ENCODE peak calls at places on chromosomes 1 and 21, in four cellular contexts. One of them, this sample, is unnamed.
A peak's percentile ranks its signal among the peaks of the same experiment; 100 is the strongest.

GRCh38 chr1:111139956-111140679 is at the start of the genes CEPT1 and DRAM2:
- DNase-seq in memory B cell: peak; percentile 86
- DNase-seq in NCI-H1694: peak; percentile 91
- DNase-seq in HEK293T: peak; percentile 92
- DNase-seq in this sample: peak; percentile 97

GRCh38 chr21:30351534-30351933 is 3.1 kb upstream of the KRTAP23-1 start:
- DNase-seq in memory B cell: no peak
- DNase-seq in NCI-H1694: no peak
- DNase-seq in HEK293T: no peak
- DNase-seq in this sample: no peak

GRCh38 chr1:109658533-109659051 is 2.7 kb downstream of the GSTM4 start:
- DNase-seq in memory B cell: no peak
- DNase-seq in NCI-H1694: no peak
- DNase-seq in HEK293T: no peak
- DNase-seq in this sample: no peak

GRCh38 chr1:223846668-223847007 is 891 bp upstream of the TP53BP2 start:
- DNase-seq in memory B cell: peak; percentile 8
- DNase-seq in NCI-H1694: peak; percentile 51
- DNase-seq in HEK293T: peak; percentile 37
- DNase-seq in this sample: peak; percentile 56

GRCh38 chr1:39671433-39671792 is 494 bp downstream of the NT5C1A start:
- DNase-seq in memory B cell: no peak
- DNase-seq in NCI-H1694: no peak
- DNase-seq in HEK293T: peak; percentile 39
- DNase-seq in this sample: peak; percentile 42

GRCh38 chr1:24417681-24418080 is 2.1 kb downstream of the NIPAL3 start:
- DNase-seq in memory B cell: no peak
- DNase-seq in NCI-H1694: no peak
- DNase-seq in HEK293T: no peak
- DNase-seq in this sample: no peak

GRCh38 chr1:234841710-234842231 is 231.8 kb upstream of the IRF2BP2 start:
- DNase-seq in memory B cell: no peak
- DNase-seq in NCI-H1694: no peak
- DNase-seq in HEK293T: no peak
- DNase-seq in this sample: no peak

GRCh38 chr1:151156515-151156819 is at the start of gene TNFAIP8L2:
- DNase-seq in memory B cell: peak; percentile 53
- DNase-seq in NCI-H1694: no peak
- DNase-seq in HEK293T: no peak
- DNase-seq in this sample: no peak

GRCh38 chr1:198936371-198937083 is 297.7 kb downstream of the PTPRC start:
- DNase-seq in memory B cell: no peak
- DNase-seq in NCI-H1694: no peak
- DNase-seq in HEK293T: no peak
- DNase-seq in this sample: peak; percentile 20

GRCh38 chr1:218778731-218779130 is 394.9 kb upstream of the LYPLAL1 start:
- DNase-seq in memory B cell: no peak
- DNase-seq in NCI-H1694: no peak
- DNase-seq in HEK293T: no peak
- DNase-seq in this sample: peak; percentile 54

GRCh38 chr1:94237291-94238226 is at the start of gene ARHGAP29:
- DNase-seq in memory B cell: peak; percentile 24
- DNase-seq in NCI-H1694: peak; percentile 30
- DNase-seq in HEK293T: peak; percentile 93
- DNase-seq in this sample: peak; percentile 82

GRCh38 chr1:205301220-205301821 is 20.2 kb downstream of the NUAK2 start:
- DNase-seq in memory B cell: no peak
- DNase-seq in NCI-H1694: no peak
- DNase-seq in HEK293T: peak; percentile 60
- DNase-seq in this sample: peak; percentile 92

GRCh38 chr1:24752305-24752704 is 7.1 kb downstream of the CLIC4 start:
- DNase-seq in memory B cell: no peak
- DNase-seq in NCI-H1694: no peak
- DNase-seq in HEK293T: no peak
- DNase-seq in this sample: no peak

GRCh38 chr21:38494254-38494648 is 4.0 kb downstream of the ERG start:
- DNase-seq in memory B cell: no peak
- DNase-seq in NCI-H1694: no peak
- DNase-seq in HEK293T: no peak
- DNase-seq in this sample: no peak

GRCh38 chr1:168045311-168045710 is 91.4 kb downstream of the GPR161 start:
- DNase-seq in memory B cell: no peak
- DNase-seq in NCI-H1694: no peak
- DNase-seq in HEK293T: no peak
- DNase-seq in this sample: no peak

GRCh38 chr1:15932612-15933011 is 43.3 kb downstream of the ZBTB17 start:
- DNase-seq in memory B cell: no peak
- DNase-seq in NCI-H1694: no peak
- DNase-seq in HEK293T: peak; percentile 6
- DNase-seq in this sample: no peak

GRCh38 chr1:192477630-192478029 is 97.9 kb upstream of the RGS1 start:
- DNase-seq in memory B cell: peak; percentile 36
- DNase-seq in NCI-H1694: no peak
- DNase-seq in HEK293T: no peak
- DNase-seq in this sample: peak; percentile 31

GRCh38 chr21:46171996-46172862 is 12.0 kb downstream of the SPATC1L start:
- DNase-seq in memory B cell: no peak
- DNase-seq in NCI-H1694: no peak
- DNase-seq in HEK293T: no peak
- DNase-seq in this sample: no peak

GRCh38 chr21:44681861-44682579 is at the start of gene KRTAP12-1:
- DNase-seq in memory B cell: no peak
- DNase-seq in NCI-H1694: peak; percentile 51
- DNase-seq in HEK293T: no peak
- DNase-seq in this sample: no peak

GRCh38 chr1:177948336-177948972 is 21.4 kb downstream of the SEC16B start:
- DNase-seq in memory B cell: peak; percentile 21
- DNase-seq in NCI-H1694: peak; percentile 52
- DNase-seq in HEK293T: peak; percentile 79
- DNase-seq in this sample: peak; percentile 70

GRCh38 chr21:18499761-18500376 is 96.3 kb upstream of the TMPRSS15 start:
- DNase-seq in memory B cell: peak; percentile 20
- DNase-seq in NCI-H1694: peak; percentile 67
- DNase-seq in HEK293T: peak; percentile 9
- DNase-seq in this sample: peak; percentile 49

GRCh38 chr1:113538225-113538624 is 147.9 kb downstream of the MAGI3 start:
- DNase-seq in memory B cell: no peak
- DNase-seq in NCI-H1694: no peak
- DNase-seq in HEK293T: no peak
- DNase-seq in this sample: no peak

GRCh38 chr1:9249534-9250335 is 15.2 kb downstream of the H6PD start:
- DNase-seq in memory B cell: no peak
- DNase-seq in NCI-H1694: no peak
- DNase-seq in HEK293T: peak; percentile 70
- DNase-seq in this sample: peak; percentile 29

GRCh38 chr1:17119076-17119743 is at the start of gene PADI2:
- DNase-seq in memory B cell: peak; percentile 50
- DNase-seq in NCI-H1694: no peak
- DNase-seq in HEK293T: peak; percentile 90
- DNase-seq in this sample: no peak

GRCh38 chr1:56099766-56100165 is 479.6 kb downstream of the PLPP3 start:
- DNase-seq in memory B cell: no peak
- DNase-seq in NCI-H1694: no peak
- DNase-seq in HEK293T: no peak
- DNase-seq in this sample: no peak

GRCh38 chr1:28898267-28898955 is 16.0 kb upstream of the EPB41 start:
- DNase-seq in memory B cell: no peak
- DNase-seq in NCI-H1694: no peak
- DNase-seq in HEK293T: no peak
- DNase-seq in this sample: no peak

GRCh38 chr1:203839081-203839480 is 22.3 kb upstream of the SNRPE start:
- DNase-seq in memory B cell: no peak
- DNase-seq in NCI-H1694: no peak
- DNase-seq in HEK293T: no peak
- DNase-seq in this sample: peak; percentile 37

GRCh38 chr1:225777058-225777582 is 506 bp upstream of the SRP9 start:
- DNase-seq in memory B cell: no peak
- DNase-seq in NCI-H1694: no peak
- DNase-seq in HEK293T: peak; percentile 26
- DNase-seq in this sample: no peak

GRCh38 chr1:224733021-224733911 is 117.1 kb downstream of the CNIH3 start:
- DNase-seq in memory B cell: no peak
- DNase-seq in NCI-H1694: no peak
- DNase-seq in HEK293T: no peak
- DNase-seq in this sample: no peak

GRCh38 chr1:24134376-24134775 is 8.6 kb downstream of the IL22RA1 start:
- DNase-seq in memory B cell: no peak
- DNase-seq in NCI-H1694: no peak
- DNase-seq in HEK293T: no peak
- DNase-seq in this sample: no peak

GRCh38 chr1:218809625-218810024 is 364.1 kb upstream of the LYPLAL1 start:
- DNase-seq in memory B cell: no peak
- DNase-seq in NCI-H1694: no peak
- DNase-seq in HEK293T: no peak
- DNase-seq in this sample: no peak

GRCh38 chr1:47756006-47756405 is 241.2 kb downstream of the TRABD2B start:
- DNase-seq in memory B cell: no peak
- DNase-seq in NCI-H1694: no peak
- DNase-seq in HEK293T: no peak
- DNase-seq in this sample: no peak

GRCh38 chr21:29403922-29404538 is 105.3 kb downstream of the BACH1 start:
- DNase-seq in memory B cell: no peak
- DNase-seq in NCI-H1694: no peak
- DNase-seq in HEK293T: no peak
- DNase-seq in this sample: no peak

GRCh38 chr1:23824711-23825075 is 536 bp downstream of the HMGCL start:
- DNase-seq in memory B cell: no peak
- DNase-seq in NCI-H1694: no peak
- DNase-seq in HEK293T: no peak
- DNase-seq in this sample: no peak

GRCh38 chr21:22711636-22712035 is 1713.4 kb downstream of the NCAM2 start:
- DNase-seq in memory B cell: no peak
- DNase-seq in NCI-H1694: no peak
- DNase-seq in HEK293T: no peak
- DNase-seq in this sample: no peak